ENCODE peak calls at places on chromosomes 5 and 9, in five cellular contexts. K, D, I, F and Y are unnamed samples.

GRCh38 chr5:125012727-125013451 is 266.4 kb upstream of the ZNF608 start:
- DNase-seq in K (no peak), D (no peak), I (no peak), F (no peak), Y (peak)

GRCh38 chr9:20684865-20685696 is 1.0 kb downstream of the FOCAD start:
- DNase-seq in K (peak), D (peak), I (no peak), F (no peak), Y (peak)

GRCh38 chr5:38448553-38449350 is 107.7 kb downstream of the LIFR start:
- DNase-seq in K (no peak), D (no peak), I (peak), F (no peak), Y (no peak)

GRCh38 chr9:114953917-114954316 is 23.5 kb upstream of the TNFSF8 start:
- DNase-seq in K (peak), D (peak), I (no peak), F (no peak), Y (peak)

GRCh38 chr9:34701769-34702736 is 7.9 kb downstream of the CCL21 start:
- DNase-seq in K (peak), D (peak), I (peak), F (peak), Y (peak)

GRCh38 chr9:17929506-17929905 is 350.6 kb downstream of the SH3GL2 start:
- DNase-seq in K (no peak), D (no peak), I (no peak), F (no peak), Y (no peak)

GRCh38 chr5:50653946-50654345 is 12.5 kb upstream of the PARP8 start:
- DNase-seq in K (no peak), D (no peak), I (no peak), F (no peak), Y (no peak)

GRCh38 chr9:27212191-27212590 is 84.8 kb downstream of the EQTN start:
- DNase-seq in K (peak), D (no peak), I (no peak), F (no peak), Y (peak)

GRCh38 chr5:132063090-132063911 is 2.8 kb downstream of the IL3 start:
- DNase-seq in K (peak), D (peak), I (peak), F (peak), Y (peak)

GRCh38 chr5:79111960-79112702 is 522 bp downstream of the BHMT start:
- DNase-seq in K (no peak), D (no peak), I (peak), F (no peak), Y (no peak)

GRCh38 chr5:171989946-171990712 is 16.3 kb downstream of the FBXW11 start:
- DNase-seq in K (no peak), D (peak), I (no peak), F (no peak), Y (no peak)

GRCh38 chr5:42801516-42802166 is 10.1 kb downstream of the SELENOP start:
- DNase-seq in K (no peak), D (no peak), I (no peak), F (no peak), Y (no peak)

GRCh38 chr5:36177715-36178556 is 26.0 kb downstream of the SKP2 start:
- DNase-seq in K (peak), D (peak), I (no peak), F (peak), Y (peak)

GRCh38 chr9:130352081-130352480 is 86.5 kb downstream of the HMCN2 start:
- DNase-seq in K (no peak), D (peak), I (no peak), F (no peak), Y (no peak)

GRCh38 chr5:37875051-37875787 is 35.4 kb upstream of the GDNF start:
- DNase-seq in K (peak), D (peak), I (no peak), F (no peak), Y (peak)

GRCh38 chr9:76562511-76562911 is 103.5 kb downstream of the GCNT1 start:
- DNase-seq in K (peak), D (peak), I (no peak), F (peak), Y (peak)

GRCh38 chr9:15213249-15213648 is 93.8 kb downstream of the TTC39B start:
- DNase-seq in K (no peak), D (no peak), I (no peak), F (no peak), Y (no peak)

GRCh38 chr5:68545636-68546325 is 330.2 kb downstream of the PIK3R1 start:
- DNase-seq in K (no peak), D (no peak), I (no peak), F (no peak), Y (no peak)

GRCh38 chr5:35246928-35247644 is 16.8 kb upstream of the PRLR start:
- DNase-seq in K (no peak), D (peak), I (no peak), F (no peak), Y (no peak)

GRCh38 chr9:129617167-129617566 is 3.7 kb downstream of the C9orf50 start:
- DNase-seq in K (peak), D (peak), I (peak), F (peak), Y (peak)

GRCh38 chr9:132806723-132807421 is 71.2 kb downstream of the AK8 start:
- DNase-seq in K (no peak), D (peak), I (peak), F (no peak), Y (peak)

GRCh38 chr9:137643921-137644320 is 25.1 kb downstream of the EHMT1 start:
- DNase-seq in K (no peak), D (no peak), I (no peak), F (no peak), Y (no peak)

GRCh38 chr5:32520995-32521394 is 64.4 kb upstream of the SUB1 start:
- DNase-seq in K (peak), D (peak), I (no peak), F (no peak), Y (no peak)

DNA sequence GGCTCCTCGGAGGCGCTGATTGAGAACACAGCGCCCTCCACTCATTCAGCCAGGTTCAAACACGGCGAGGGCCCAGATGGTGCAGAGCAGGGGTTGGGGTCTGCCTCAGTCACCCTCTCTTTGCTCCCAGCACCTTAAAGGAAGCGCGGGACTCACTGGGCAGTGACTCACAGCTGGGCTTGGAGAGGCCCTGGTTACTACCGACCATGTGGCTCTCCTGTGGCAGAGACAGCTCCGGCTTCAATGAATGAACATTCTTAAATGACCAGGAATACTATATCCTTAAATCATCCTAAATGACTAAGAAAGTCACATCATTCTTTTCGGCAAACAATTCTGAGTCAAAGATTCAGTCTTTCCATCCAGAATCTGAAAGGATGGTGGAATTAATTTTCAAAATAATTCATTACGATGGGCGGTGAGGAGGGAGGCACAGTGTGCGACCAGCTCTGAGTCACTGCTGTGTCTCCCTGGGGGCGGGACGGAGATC is 1.6 kb upstream of the INPP5E start:
- DNase-seq in K (peak), D (no peak), I (no peak), F (no peak), Y (no peak)
- H3K27ac ChIP-seq in K (no peak), D (no peak), I (no peak), F (no peak), Y (no peak)

GRCh38 chr9:22447607-22448305 is 1.1 kb downstream of the DMRTA1 start:
- DNase-seq in K (no peak), D (peak), I (peak), F (peak), Y (no peak)

GRCh38 chr9:22446589-22446949 is at the start of gene DMRTA1:
- DNase-seq in K (peak), D (peak), I (peak), F (peak), Y (peak)

GRCh38 chr9:22452415-22453010 is 5.9 kb downstream of the DMRTA1 start:
- DNase-seq in K (peak), D (peak), I (peak), F (peak), Y (no peak)

GRCh38 chr9:22446950-22447606 is 454 bp downstream of the DMRTA1 start:
- DNase-seq in K (peak), D (peak), I (peak), F (peak), Y (peak)
- TF ChIP-seq CTCF in K (peak), D (peak), I (peak), F (peak), Y (peak)

DNA sequence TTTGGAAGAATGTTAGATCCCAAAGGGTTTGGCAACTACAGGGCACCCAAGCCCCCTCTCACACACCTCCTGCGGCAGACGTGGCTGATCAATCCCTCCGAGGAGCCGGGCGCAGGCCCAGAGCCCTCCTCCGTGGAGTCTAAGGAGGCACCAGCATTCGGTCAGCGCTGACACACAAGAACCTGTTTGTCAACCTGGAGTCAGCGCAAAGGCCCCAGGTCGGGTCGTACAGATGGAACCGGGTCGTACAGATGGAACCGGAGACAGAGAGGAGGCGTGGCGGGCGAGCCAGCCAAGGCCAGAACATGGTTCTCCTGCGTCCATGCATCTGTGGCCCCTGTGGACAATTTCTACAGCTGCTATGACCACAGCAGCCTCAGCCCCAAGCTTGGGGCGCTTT is 125.0 kb upstream of the SARDH start:
- DNase-seq in K (no peak), D (no peak), I (no peak), F (no peak), Y (no peak)
- H3K9ac ChIP-seq in K (no peak), D (no peak), I (no peak), F (no peak), Y (no peak)

DNA sequence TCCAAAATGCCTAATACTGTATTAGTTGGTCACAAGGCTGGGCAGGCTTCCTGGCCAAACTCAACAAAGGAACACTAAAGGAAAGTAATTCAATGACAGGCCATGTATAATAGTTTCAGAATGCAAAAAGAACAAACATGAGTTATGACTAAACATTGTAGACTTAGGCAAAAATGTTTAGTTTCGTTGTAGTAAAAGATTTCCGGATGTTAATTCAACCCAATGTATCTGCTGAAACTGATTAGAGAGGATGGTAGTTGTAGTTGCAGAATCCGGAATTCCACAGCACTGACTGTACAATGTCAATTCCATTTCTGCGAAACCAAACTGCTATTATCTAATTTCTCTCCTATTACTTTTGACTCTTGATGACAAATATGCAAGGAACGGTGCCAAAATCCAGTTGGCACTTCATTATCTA is 117.9 kb upstream of the FST start:
- DNase-seq in K (peak), D (peak), I (no peak), F (no peak), Y (peak)
- H3K27ac ChIP-seq in K (peak), D (peak), I (no peak), F (no peak), Y (peak)

GRCh38 chr9:109817146-109817845 is 37.3 kb downstream of the PALM2AKAP2 start:
- DNase-seq in K (peak), D (peak), I (no peak), F (no peak), Y (peak)
- TF ChIP-seq CTCF in K (no peak), D (no peak), I (no peak), F (no peak), Y (no peak)

GRCh38 chr9:3863114-3863528 is 337.3 kb upstream of the RFX3 start:
- DNase-seq in K (peak), D (peak), I (no peak), F (no peak), Y (peak)
- H3K9ac ChIP-seq in K (peak), D (peak), I (no peak), F (no peak), Y (no peak)

DNA sequence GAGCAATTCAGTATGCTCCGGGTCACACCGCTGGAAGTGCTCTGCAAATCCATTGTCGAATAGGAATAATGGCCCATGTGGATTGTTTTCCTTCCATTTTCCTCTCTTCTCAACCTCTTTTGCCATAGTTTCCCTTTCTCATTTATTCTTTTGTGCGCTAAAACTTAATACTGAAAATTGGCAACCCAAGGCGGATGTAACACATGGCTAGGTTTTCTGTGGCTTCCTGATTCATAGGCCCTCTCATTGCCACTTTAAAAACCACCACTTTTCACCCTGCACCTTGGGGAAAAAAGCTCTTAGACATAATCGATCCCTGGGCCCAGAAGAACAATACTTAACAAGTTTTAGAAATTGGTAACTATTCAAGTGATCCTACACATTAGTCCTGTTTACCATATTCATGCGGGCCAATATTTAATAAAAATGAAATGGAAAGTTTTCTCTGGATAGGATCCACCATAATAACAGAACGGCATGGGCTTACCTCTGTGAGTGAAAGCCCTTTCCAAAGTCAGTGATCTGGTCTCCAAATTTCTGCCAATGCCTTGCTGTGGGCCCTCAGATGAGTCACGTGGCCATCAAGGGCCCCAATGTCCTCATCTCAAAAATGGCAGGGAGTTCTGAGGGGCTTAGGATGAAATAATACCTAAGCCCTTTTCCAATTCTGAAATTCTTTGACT is 34.6 kb downstream of the ITK start:
- DNase-seq in K (no peak), D (no peak), I (no peak), F (no peak), Y (no peak)
- H3K27ac ChIP-seq in K (no peak), D (no peak), I (no peak), F (no peak), Y (no peak)